ENCODE peak calls at places on chromosomes 2 and 18, in ten cellular contexts. Y is colonic mucosa, P is mammary epithelial cell, D is MM.1S, Q is lower lobe of right lung, I is suprapubic skin, L is astrocyte, X is heart left ventricle, G is Caco-2, N is fibroblast of lung. W is an unnamed sample. For H3K4me1, the result is how much of the 10 kb centered on the place peaks cover.

GRCh38 chr2:108917078-108917440 is 72.0 kb downstream of the EDAR start:
- DNase-seq in Y (peak), P (no peak), D (no peak), Q (no peak), I (peak), L (peak), X (no peak), G (no peak), N (peak), W (peak)

GRCh38 chr2:1542971-1543370 is 129.7 kb downstream of the TPO start:
- DNase-seq in Y (no peak), P (no peak), D (no peak), Q (no peak), I (no peak), L (no peak), X (no peak), G (no peak), N (no peak), W (no peak)

GRCh38 chr2:150669492-150669891 is 182.0 kb upstream of the RND3 start:
- DNase-seq in Y (no peak), P (no peak), D (no peak), Q (no peak), I (no peak), L (no peak), X (no peak), G (no peak), N (no peak), W (no peak)

GRCh38 chr2:143694335-143694734 is 565.1 kb downstream of the ARHGAP15 start:
- DNase-seq in Y (no peak), P (no peak), D (no peak), Q (no peak), I (no peak), L (no peak), X (no peak), G (no peak), N (no peak), W (no peak)

GRCh38 chr18:12749136-12749535 is 46.3 kb downstream of the PSMG2 start:
- DNase-seq in Y (no peak), P (no peak), D (no peak), Q (no peak), I (no peak), L (no peak), X (no peak), G (no peak), N (no peak), W (no peak)

GRCh38 chr18:27860701-27861107 is 316.2 kb downstream of the CDH2 start:
- DNase-seq in Y (no peak), P (peak), D (peak), Q (no peak), I (no peak), L (peak), X (peak), G (peak), N (peak), W (no peak)

GRCh38 chr2:120383191-120383590 is 37.3 kb downstream of the INHBB start:
- DNase-seq in Y (no peak), P (no peak), D (no peak), Q (peak), I (no peak), L (no peak), X (peak), G (no peak), N (no peak), W (no peak)

GRCh38 chr18:68714356-68714706 is 577 bp downstream of the TMX3 start:
- DNase-seq in Y (peak), P (no peak), D (peak), Q (peak), I (no peak), L (no peak), X (no peak), G (no peak), N (peak), W (peak)

GRCh38 chr2:55408098-55408882 is 11.4 kb downstream of the CCDC88A start:
- DNase-seq in Y (no peak), P (peak), D (no peak), Q (no peak), I (no peak), L (peak), X (no peak), G (no peak), N (peak), W (no peak)

GRCh38 chr2:10871978-10872377 is 39.8 kb upstream of the KCNF1 start:
- DNase-seq in Y (no peak), P (no peak), D (no peak), Q (no peak), I (no peak), L (no peak), X (no peak), G (no peak), N (no peak), W (no peak)

DNA sequence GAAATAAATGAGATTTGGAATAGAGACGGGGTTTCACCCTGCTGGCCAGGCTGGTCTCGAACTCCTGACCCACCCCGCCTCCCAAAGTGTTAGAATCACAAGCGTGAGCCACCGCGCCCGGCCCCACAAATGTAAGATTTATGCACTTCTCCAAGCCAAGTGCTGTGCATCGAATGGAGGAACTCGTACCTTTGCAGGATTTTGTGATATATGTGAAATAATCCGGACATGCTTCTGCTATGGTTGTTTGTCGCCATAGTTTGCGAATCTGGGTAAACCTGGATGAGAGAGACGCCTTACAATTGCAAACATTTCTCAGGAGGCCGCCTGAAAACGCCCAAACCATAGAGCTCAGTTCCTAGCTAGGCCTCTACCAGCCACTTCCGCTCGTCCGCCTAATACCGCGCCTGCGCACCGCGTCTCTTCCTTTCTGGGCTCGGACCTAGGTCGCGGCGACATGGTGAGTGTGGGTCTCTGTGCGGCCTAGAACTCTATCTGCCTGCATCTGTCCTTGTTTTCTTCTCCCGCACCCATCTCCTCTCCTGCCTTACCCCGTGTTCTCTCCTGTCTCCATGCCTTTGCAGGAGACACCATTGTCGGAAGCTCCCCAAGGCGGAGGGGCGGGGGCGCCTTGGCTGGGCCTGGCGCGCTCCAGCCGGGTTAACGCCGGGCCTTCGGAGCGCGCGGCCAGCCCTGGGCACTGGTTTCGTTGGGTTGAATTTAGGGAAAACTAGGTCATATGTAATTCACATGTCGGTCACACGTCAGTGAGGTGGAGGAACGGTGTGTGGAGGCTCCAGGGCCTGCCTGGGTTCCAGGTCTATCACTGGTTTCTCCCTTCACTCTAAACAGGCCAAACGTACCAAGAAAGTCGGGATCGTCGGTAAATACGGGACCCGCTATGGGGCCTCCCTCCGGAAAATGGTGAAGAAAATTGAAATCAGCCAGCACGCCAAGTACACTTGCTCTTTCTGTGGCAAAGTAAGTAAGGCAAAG is at the start of gene RPL37A:
- DNase-seq in Y (peak), P (peak), D (peak), Q (peak), I (peak), L (peak), X (peak), G (peak), N (peak), W (peak)
- H3K4me1 ChIP-seq in Y (under half), P (under half), D (under half), Q (under half), I (under half), L (under half), X (under half), G (under half), N (under half), W (under half)

DNA sequence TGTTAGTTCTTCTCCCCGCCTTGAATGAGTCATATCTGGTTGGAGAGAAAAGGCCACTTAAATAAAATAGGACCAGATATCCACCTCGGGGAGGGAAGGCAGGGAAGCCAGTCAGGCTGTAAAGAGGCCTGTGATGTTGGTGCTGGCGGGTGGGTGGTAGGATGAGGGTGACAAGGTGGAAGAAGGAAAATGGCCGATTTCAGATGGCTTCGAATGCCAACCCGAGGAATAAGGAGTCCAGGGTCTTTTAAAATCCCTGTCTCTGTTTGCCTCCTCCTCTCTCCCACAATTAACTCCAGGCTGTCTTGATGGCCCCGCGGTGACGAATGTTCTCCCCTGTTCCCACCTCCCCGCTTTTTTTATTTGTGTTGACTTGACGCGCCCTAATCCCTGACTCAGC is 41.5 kb downstream of the CELF4 start:
- DNase-seq in Y (no peak), P (no peak), D (no peak), Q (no peak), I (no peak), L (no peak), X (no peak), G (no peak), N (no peak), W (no peak)
- TF ChIP-seq CTCF in Y (no peak), P (no peak), D (no peak), Q (no peak), I (no peak), L (no peak), X (no peak), G (no peak), N (no peak), W (no peak)

DNA sequence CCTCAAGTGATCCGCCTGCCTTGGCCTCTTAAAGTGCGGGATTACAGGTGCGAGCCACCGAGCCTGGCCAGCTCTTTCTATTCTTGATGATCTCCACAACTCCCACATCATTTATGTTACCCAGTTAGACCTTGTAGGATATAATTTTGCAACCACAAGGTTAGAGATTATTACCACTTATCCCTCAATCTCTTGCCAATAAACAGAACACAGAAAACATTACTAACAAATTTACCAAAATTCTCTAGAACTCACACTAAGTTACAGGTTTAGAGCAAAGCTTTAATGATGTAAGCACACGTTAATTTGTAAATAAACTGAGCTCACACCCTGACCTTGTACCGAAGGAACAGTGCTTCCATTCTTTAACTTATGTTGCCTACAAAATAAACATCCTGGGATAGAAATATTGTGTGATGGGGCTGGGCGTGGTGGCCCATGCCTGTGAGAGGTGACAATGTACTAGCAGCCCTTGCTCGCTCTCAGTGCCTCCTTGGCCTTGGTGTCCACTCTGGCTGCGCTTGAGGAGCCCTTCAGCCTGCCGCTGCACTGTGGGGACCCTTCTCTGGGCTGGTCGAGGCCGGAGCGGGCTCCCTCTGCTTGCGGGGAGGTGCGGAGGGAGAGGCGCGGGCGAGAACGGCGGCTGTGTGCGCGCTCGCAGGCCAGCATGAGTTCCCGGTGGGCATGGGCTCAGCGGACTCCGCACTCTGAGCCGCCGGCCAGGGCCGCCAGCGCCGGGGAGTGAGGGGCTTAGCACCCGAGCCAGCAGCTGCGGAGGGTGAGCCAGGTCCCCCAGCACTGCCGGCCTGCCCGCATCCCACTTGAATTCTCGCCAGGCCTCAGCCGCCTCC is 42.1 kb upstream of the ITSN2 start:
- DNase-seq in Y (no peak), P (no peak), D (no peak), Q (no peak), I (no peak), L (no peak), X (no peak), G (no peak), N (peak), W (peak)
- H3K4me3 ChIP-seq in Y (peak), P (no peak), D (no peak), Q (peak), I (peak), L (peak), X (no peak), G (peak), N (peak), W (no peak)

GRCh38 chr2:197128126-197128525 is 182.5 kb downstream of the ANKRD44 start:
- DNase-seq in Y (no peak), P (no peak), D (no peak), Q (no peak), I (no peak), L (peak), X (no peak), G (no peak), N (no peak), W (no peak)
- H3K4me1 ChIP-seq in Y (under half), P (under half), D (under half), Q (under half), I (under half), L (under half), X (under half), G (under half), N (under half), W (under half)

GRCh38 chr2:12097860-12098259 is 351.4 kb downstream of the LPIN1 start:
- DNase-seq in Y (no peak), P (no peak), D (no peak), Q (no peak), I (no peak), L (no peak), X (no peak), G (no peak), N (no peak), W (no peak)
- TF ChIP-seq CTCF in Y (no peak), P (no peak), D (no peak), Q (no peak), I (no peak), L (no peak), X (no peak), G (no peak), N (no peak), W (no peak)

GRCh38 chr2:231926761-231927565 is 767 bp upstream of the NPPC start:
- DNase-seq in Y (no peak), P (no peak), D (peak), Q (peak), I (peak), L (no peak), X (no peak), G (no peak), N (peak), W (peak)
- H3K4me3 ChIP-seq in Y (peak), P (no peak), D (peak), Q (peak), I (peak), L (peak), X (peak), G (peak), N (no peak), W (no peak)

W was measured in mucosa of descending colon.